ENCODE peak calls at places on chromosome 19, in seven cellular contexts. D is Caco-2, K is omental fat pad, X is A549, I is adrenal gland, G is HFFc6, F is choroid plexus epithelial cell. W is an unnamed sample.

GRCh38 chr19:43789029-43789428 is 8.3 kb upstream of the KCNN4 start:
- DNase-seq in D (peak), K (no peak), X (peak), I (no peak), G (peak), F (peak), W (no peak)

GRCh38 chr19:50500060-50500752 is 10.8 kb downstream of the JOSD2 start:
- DNase-seq in D (peak), K (no peak), X (peak), I (no peak), G (no peak), F (no peak), W (peak)

GRCh38 chr19:54916822-54917221 is 10.9 kb downstream of the NCR1 start:
- DNase-seq in D (no peak), K (no peak), X (no peak), I (no peak), G (no peak), F (no peak), W (peak)

GRCh38 chr19:54805665-54806515 is 2.5 kb downstream of the KIR2DL4 start:
- DNase-seq in D (no peak), K (no peak), X (no peak), I (no peak), G (no peak), F (no peak), W (no peak)

GRCh38 chr19:6717441-6717971 is 2.9 kb downstream of the C3 start:
- DNase-seq in D (no peak), K (no peak), X (peak), I (no peak), G (no peak), F (no peak), W (no peak)

GRCh38 chr19:11361037-11361770 is 6.0 kb downstream of the PLPPR2 start:
- DNase-seq in D (peak), K (no peak), X (no peak), I (peak), G (no peak), F (no peak), W (no peak)

GRCh38 chr19:17933414-17934129 is 757 bp downstream of the CCDC124 start:
- DNase-seq in D (no peak), K (no peak), X (no peak), I (no peak), G (peak), F (peak), W (no peak)

GRCh38 chr19:6849876-6850275 is 37.5 kb upstream of the ADGRE1 start:
- DNase-seq in D (no peak), K (no peak), X (no peak), I (no peak), G (no peak), F (peak), W (no peak)

GRCh38 chr19:44684892-44685847 is 13.8 kb upstream of the CEACAM16 start:
- DNase-seq in D (no peak), K (no peak), X (peak), I (peak), G (peak), F (peak), W (no peak)

GRCh38 chr19:51256053-51256682 is 5.3 kb downstream of the SIGLECL1 start:
- DNase-seq in D (no peak), K (no peak), X (no peak), I (no peak), G (no peak), F (no peak), W (no peak)

GRCh38 chr19:51441410-51442390 is 16.6 kb downstream of the SIGLEC8 start:
- DNase-seq in D (no peak), K (no peak), X (peak), I (no peak), G (no peak), F (no peak), W (peak)

GRCh38 chr19:56080669-56081401 is 40.3 kb downstream of the ZNF787 start:
- DNase-seq in D (peak), K (peak), X (peak), I (peak), G (peak), F (peak), W (peak)

GRCh38 chr19:3068071-3068470 is 5.8 kb upstream of the TLE5 start:
- DNase-seq in D (no peak), K (no peak), X (no peak), I (peak), G (no peak), F (no peak), W (no peak)

GRCh38 chr19:46902402-46902766 is 41.6 kb downstream of the ARHGAP35 start:
- DNase-seq in D (peak), K (no peak), X (no peak), I (peak), G (no peak), F (no peak), W (no peak)

GRCh38 chr19:44649578-44650145 is 6.0 kb downstream of the PVR start:
- DNase-seq in D (no peak), K (no peak), X (no peak), I (no peak), G (no peak), F (no peak), W (no peak)

GRCh38 chr19:35742121-35742724 is at the start of gene IGFLR1:
- DNase-seq in D (no peak), K (no peak), X (no peak), I (no peak), G (no peak), F (no peak), W (peak)

GRCh38 chr19:1244693-1245451 is 3.3 kb downstream of the ATP5F1D start:
- DNase-seq in D (no peak), K (no peak), X (no peak), I (peak), G (no peak), F (no peak), W (no peak)

GRCh38 chr19:11347546-11347945 is 1.2 kb downstream of the CCDC159 start:
- DNase-seq in D (no peak), K (no peak), X (no peak), I (no peak), G (no peak), F (no peak), W (no peak)

GRCh38 chr19:18418034-18418724 is 1.0 kb upstream of the SSBP4 start:
- DNase-seq in D (peak), K (no peak), X (no peak), I (peak), G (no peak), F (no peak), W (no peak)

GRCh38 chr19:38284422-38284821 is 19.6 kb upstream of the C19orf33 start:
- DNase-seq in D (no peak), K (no peak), X (no peak), I (no peak), G (no peak), F (no peak), W (peak)

GRCh38 chr19:44890366-44891015 is 563 bp upstream of the TOMM40 start:
- DNase-seq in D (peak), K (no peak), X (peak), I (peak), G (peak), F (peak), W (peak)

GRCh38 chr19:11418518-11419506 is at the start of gene RGL3:
- DNase-seq in D (peak), K (no peak), X (no peak), I (no peak), G (no peak), F (no peak), W (no peak)

GRCh38 chr19:3745363-3746045 is 16.0 kb downstream of the APBA3 start:
- DNase-seq in D (no peak), K (no peak), X (no peak), I (no peak), G (no peak), F (no peak), W (no peak)

GRCh38 chr19:22918221-22918620 is 84.8 kb downstream of the ZNF728 start:
- DNase-seq in D (no peak), K (no peak), X (no peak), I (no peak), G (no peak), F (no peak), W (no peak)

GRCh38 chr19:42563352-42564210 is 31.1 kb downstream of the CEACAM8 start:
- DNase-seq in D (peak), K (no peak), X (peak), I (peak), G (peak), F (peak), W (peak)

GRCh38 chr19:21149877-21150276 is 8.0 kb downstream of the ZNF431 start:
- DNase-seq in D (no peak), K (no peak), X (no peak), I (no peak), G (no peak), F (no peak), W (no peak)

GRCh38 chr19:892243-892996 is 567 bp downstream of the MED16 start:
- DNase-seq in D (no peak), K (no peak), X (no peak), I (no peak), G (no peak), F (peak), W (no peak)

GRCh38 chr19:55258476-55258827 is 365 bp downstream of the PPP6R1 start:
- DNase-seq in D (no peak), K (no peak), X (no peak), I (no peak), G (no peak), F (no peak), W (peak)

GRCh38 chr19:46412034-46412982 is 1.1 kb downstream of the CCDC8 start:
- DNase-seq in D (no peak), K (no peak), X (no peak), I (no peak), G (no peak), F (no peak), W (no peak)

GRCh38 chr19:5627395-5627904 is 4.6 kb downstream of the SAFB start:
- DNase-seq in D (no peak), K (no peak), X (no peak), I (peak), G (no peak), F (peak), W (peak)

GRCh38 chr19:29724102-29724641 is 9.1 kb upstream of the C19orf12 start:
- DNase-seq in D (no peak), K (no peak), X (no peak), I (no peak), G (no peak), F (peak), W (no peak)

GRCh38 chr19:19520989-19521388 is 5.0 kb downstream of the NDUFA13 start:
- DNase-seq in D (no peak), K (no peak), X (no peak), I (no peak), G (no peak), F (no peak), W (no peak)
- TF ChIP-seq CTCF in D (no peak), K (no peak), X (no peak), I (no peak), G (no peak), F (no peak), W (no peak)

DNA sequence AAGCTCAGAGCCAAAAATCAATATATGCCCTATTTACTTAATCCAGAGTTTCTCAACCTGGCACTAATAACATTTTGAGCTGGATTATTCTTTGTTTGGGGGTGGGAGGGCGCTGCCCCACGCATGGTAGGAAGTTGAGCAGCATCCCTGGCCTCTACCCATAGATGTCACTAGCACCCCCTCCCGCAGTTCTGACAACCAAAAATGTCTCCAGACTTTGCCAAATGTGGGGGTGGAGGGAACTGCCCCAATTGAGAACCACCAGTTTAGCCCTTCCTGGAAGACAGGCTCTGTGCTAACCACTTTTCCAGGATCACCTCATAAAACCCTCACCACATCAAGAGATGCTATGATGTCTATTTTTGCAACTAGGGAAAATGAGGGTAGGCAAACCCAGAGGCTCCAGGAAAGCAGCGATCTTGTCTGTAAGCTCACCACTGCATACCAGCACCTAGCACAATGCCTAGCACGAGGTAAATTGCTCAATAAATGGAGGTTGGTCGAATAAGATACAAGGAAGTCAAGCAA is 1.1 kb downstream of the TRIR start:
- DNase-seq in D (peak), K (no peak), X (peak), I (no peak), G (peak), F (peak), W (peak)
- TF ChIP-seq CTCF in D (peak), K (no peak), X (peak), I (no peak), G (peak), F (peak), W (peak)

GRCh38 chr19:48194041-48194871 is 23.8 kb downstream of the ZSWIM9 start:
- DNase-seq in D (no peak), K (no peak), X (no peak), I (peak), G (no peak), F (peak), W (peak)
- TF ChIP-seq CTCF in D (peak), K (no peak), X (peak), I (peak), G (peak), F (peak), W (peak)

GRCh38 chr19:14135355-14135754 is 1.0 kb downstream of the ASF1B start:
- DNase-seq in D (no peak), K (no peak), X (no peak), I (no peak), G (no peak), F (no peak), W (no peak)
- TF ChIP-seq CTCF in D (no peak), K (no peak), X (no peak), I (no peak), G (no peak), F (no peak), W (no peak)